ENCODE peak calls at places on chromosomes 3 and 15, in six cellular contexts. W, Q, A, P, V and R are unnamed samples.

GRCh38 chr3:131047582-131047981 is 20.9 kb downstream of the NEK11 start:
- DNase-seq in V (no peak), P (no peak), A (no peak), Q (no peak), W (no peak), R (no peak)

GRCh38 chr3:159280326-159280725 is 478.5 kb downstream of the MFSD1 start:
- DNase-seq in P (no peak), W (no peak), A (no peak), Q (no peak), V (no peak), R (no peak)

GRCh38 chr3:172688588-172688987 is 22.3 kb downstream of the NCEH1 start:
- DNase-seq in Q (no peak), V (no peak), W (no peak), P (no peak), A (no peak), R (no peak)

GRCh38 chr15:90929709-90930019 is 2.7 kb downstream of the HDDC3 start:
- DNase-seq in W (no peak), Q (no peak), P (no peak), V (no peak), A (no peak), R (no peak)

GRCh38 chr15:92226020-92226612 is 167.6 kb upstream of the ST8SIA2 start:
- DNase-seq in W (peak), A (no peak), P (no peak), Q (peak), V (no peak), R (no peak)

GRCh38 chr3:23019596-23020300 is 183.4 kb upstream of the UBE2E2 start:
- DNase-seq in W (peak), A (no peak), V (no peak), P (peak), Q (no peak), R (no peak)

GRCh38 chr3:107690522-107691138 is 167.9 kb downstream of the BBX start:
- DNase-seq in V (no peak), W (peak), Q (peak), A (no peak), P (peak), R (peak)

GRCh38 chr3:59266551-59266950 is 216.7 kb upstream of the CFAP20DC start:
- DNase-seq in P (peak), A (no peak), Q (no peak), V (no peak), W (no peak), R (no peak)

GRCh38 chr15:68315035-68315434 is 37.5 kb downstream of the FEM1B start:
- DNase-seq in A (no peak), Q (no peak), W (no peak), V (no peak), P (no peak), R (no peak)

GRCh38 chr3:193997228-193998192 is 138.4 kb upstream of the HES1 start:
- DNase-seq in V (peak), Q (no peak), W (peak), A (no peak), P (no peak), R (no peak)

GRCh38 chr15:85956515-85957275 is 123.0 kb upstream of the AGBL1 start:
- DNase-seq in A (no peak), W (peak), V (no peak), P (peak), Q (peak), R (no peak)

GRCh38 chr3:56780935-56781334 is 20.8 kb downstream of the ARHGEF3 start:
- DNase-seq in Q (no peak), W (no peak), V (no peak), P (no peak), A (no peak), R (no peak)
- H3K4me3 ChIP-seq in Q (no peak), W (no peak), V (no peak), P (no peak), A (no peak), R (no peak)

GRCh38 chr3:119500265-119500664 is 1.9 kb downstream of the TIMMDC1 start:
- DNase-seq in W (no peak), Q (no peak), A (no peak), V (no peak), P (no peak), R (no peak)
- H3K4me3 ChIP-seq in W (no peak), Q (no peak), A (no peak), V (peak), P (no peak), R (no peak)

GRCh38 chr3:12909710-12910109 is 68.3 kb upstream of the RPL32 start:
- DNase-seq in W (no peak), V (no peak), Q (no peak), P (no peak), A (no peak), R (no peak)
- H3K4me3 ChIP-seq in W (no peak), V (no peak), Q (no peak), P (no peak), A (no peak), R (no peak)

GRCh38 chr3:197734667-197735318 is 1.9 kb downstream of the RUBCN start:
- DNase-seq in A (no peak), V (no peak), P (no peak), Q (no peak), W (no peak), R (no peak)
- H3K4me3 ChIP-seq in A (no peak), V (no peak), P (no peak), Q (no peak), W (no peak), R (no peak)

DNA sequence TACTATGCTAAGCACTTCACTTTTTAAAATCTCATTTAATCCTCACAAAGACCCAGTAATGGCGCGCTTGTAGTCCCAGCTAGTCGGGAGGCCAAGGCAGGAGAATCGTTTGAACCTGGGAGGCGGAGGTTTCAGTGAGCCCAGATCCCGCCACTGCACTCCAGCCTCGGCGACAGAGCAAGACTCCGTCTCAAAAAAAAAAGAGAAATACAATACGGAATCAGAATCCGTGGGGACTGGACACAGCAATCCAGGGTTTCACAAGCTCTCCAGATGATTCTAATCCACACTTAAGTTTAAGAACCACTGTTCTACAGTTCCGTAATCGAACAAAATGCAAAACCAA is 426 bp upstream of the SUMF1 start:
- DNase-seq in W (no peak), Q (no peak), A (no peak), V (no peak), P (no peak), R (no peak)
- H3K4me3 ChIP-seq in W (peak), Q (peak), A (peak), V (peak), P (peak), R (peak)

DNA sequence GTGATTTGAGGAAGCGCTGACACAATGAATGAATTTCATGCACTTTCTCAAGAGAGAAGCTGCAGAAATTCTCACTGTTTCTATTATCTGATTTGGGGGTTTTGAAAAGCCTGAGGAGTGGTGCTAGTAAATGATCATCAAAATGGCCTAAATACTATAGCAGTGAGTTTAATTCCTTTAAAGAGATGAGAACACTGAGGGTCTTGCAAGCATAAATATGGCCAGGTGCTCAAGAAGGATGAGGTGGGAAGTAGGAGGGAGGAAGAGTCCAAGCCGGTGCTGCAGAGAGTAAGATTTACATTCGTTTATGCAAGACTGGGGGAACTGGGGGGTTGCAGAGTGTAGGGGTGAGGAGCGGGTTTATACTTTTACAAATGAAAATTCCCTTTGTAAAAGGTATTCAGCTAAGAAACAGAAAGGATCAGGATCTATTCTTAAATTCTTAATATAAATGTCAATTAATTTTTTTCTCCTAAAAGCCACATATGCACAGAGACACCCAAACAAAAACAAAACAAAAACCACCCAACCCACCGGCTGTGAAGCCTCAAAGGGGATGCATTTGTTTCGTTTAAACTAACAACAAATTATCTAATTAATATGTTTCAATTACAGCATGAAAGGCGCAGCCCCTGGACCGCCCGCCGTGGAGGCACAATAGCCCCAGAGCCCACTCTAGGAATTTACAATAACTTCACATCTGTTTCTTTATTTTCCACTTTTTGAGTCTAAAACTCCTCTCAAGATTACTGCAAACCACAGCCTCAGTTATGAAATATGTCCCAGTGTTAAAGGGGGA is 5.7 kb downstream of the FOXB1 start:
- DNase-seq in Q (no peak), V (no peak), P (no peak), A (no peak), W (no peak), R (no peak)
- H3K4me3 ChIP-seq in Q (no peak), V (no peak), P (no peak), A (no peak), W (no peak), R (no peak)